ENCODE peak calls at places on chromosome 18, in six cellular contexts. U is PC-9, C is adrenal gland, X is GM23248, M is uterus, Z is Peyer's patch. V is an unnamed sample.

GRCh38 chr18:69874058-69874457 is 73.6 kb downstream of the CD226 start:
- DNase-seq in U (no peak), C (no peak), X (peak; percentile 74), M (no peak), Z (no peak), V (no peak)

GRCh38 chr18:79496237-79496977 is 100.7 kb downstream of the NFATC1 start:
- DNase-seq in U (no peak), C (no peak), X (no peak), M (no peak), Z (peak; percentile 73), V (no peak)

GRCh38 chr18:47932603-47933002 is 2.1 kb upstream of the SMAD2 start:
- DNase-seq in U (no peak), C (peak; percentile 25), X (no peak), M (no peak), Z (no peak), V (no peak)

GRCh38 chr18:79639072-79639829 is 40.4 kb upstream of the CTDP1 start:
- DNase-seq in U (no peak), C (no peak), X (no peak), M (no peak), Z (no peak), V (no peak)

GRCh38 chr18:25875574-25875973 is 214.8 kb downstream of the SS18 start:
- DNase-seq in U (no peak), C (no peak), X (no peak), M (no peak), Z (no peak), V (no peak)

GRCh38 chr18:34709631-34710429 is at the start of gene DTNA:
- DNase-seq in U (no peak), C (peak; percentile 45), X (peak; percentile 97), M (no peak), Z (no peak), V (peak; percentile 19)

GRCh38 chr18:79554945-79555645 is 124.5 kb upstream of the CTDP1 start:
- DNase-seq in U (no peak), C (no peak), X (no peak), M (no peak), Z (no peak), V (no peak)

GRCh38 chr18:41461058-41461560 is 493.9 kb upstream of the PIK3C3 start:
- DNase-seq in U (no peak), C (no peak), X (no peak), M (no peak), Z (no peak), V (no peak)

GRCh38 chr18:63213331-63213900 is 106.2 kb downstream of the BCL2 start:
- DNase-seq in U (no peak), C (no peak), X (peak; percentile 17), M (no peak), Z (no peak), V (peak; percentile 53)

GRCh38 chr18:47915930-47916329 is 14.5 kb downstream of the SMAD2 start:
- DNase-seq in U (no peak), C (no peak), X (no peak), M (no peak), Z (no peak), V (no peak)

GRCh38 chr18:46148810-46149209 is 44.6 kb downstream of the HAUS1 start:
- DNase-seq in U (peak; percentile 34), C (peak; percentile 21), X (peak; percentile 71), M (peak; percentile 17), Z (peak; percentile 39), V (peak; percentile 48)

GRCh38 chr18:49691177-49691608 is 122.1 kb downstream of the ACAA2 start:
- DNase-seq in U (peak; percentile 17), C (no peak), X (peak; percentile 96), M (no peak), Z (no peak), V (peak; percentile 9)

GRCh38 chr18:62717059-62717849 is 1.9 kb downstream of the PHLPP1 start:
- DNase-seq in U (peak; percentile 37), C (peak; percentile 22), X (peak; percentile 86), M (no peak), Z (peak; percentile 38), V (peak; percentile 87)

GRCh38 chr18:13528739-13529392 is 197.5 kb downstream of the FAM210A start:
- DNase-seq in U (no peak), C (no peak), X (no peak), M (no peak), Z (no peak), V (no peak)

GRCh38 chr18:47594063-47594462 is 336.4 kb downstream of the SMAD2 start:
- DNase-seq in U (no peak), C (no peak), X (no peak), M (no peak), Z (no peak), V (no peak)

GRCh38 chr18:23716966-23717365 is 27.7 kb downstream of the LAMA3 start:
- DNase-seq in U (no peak), C (no peak), X (peak; percentile 42), M (no peak), Z (no peak), V (no peak)
- H3K27ac ChIP-seq in U (no peak overlapping the region), C (no peak overlapping the region), X (peak overlapping the region; percentile 96), M (peak overlapping the region; percentile 56), Z (no peak overlapping the region), V (no peak overlapping the region)

DNA sequence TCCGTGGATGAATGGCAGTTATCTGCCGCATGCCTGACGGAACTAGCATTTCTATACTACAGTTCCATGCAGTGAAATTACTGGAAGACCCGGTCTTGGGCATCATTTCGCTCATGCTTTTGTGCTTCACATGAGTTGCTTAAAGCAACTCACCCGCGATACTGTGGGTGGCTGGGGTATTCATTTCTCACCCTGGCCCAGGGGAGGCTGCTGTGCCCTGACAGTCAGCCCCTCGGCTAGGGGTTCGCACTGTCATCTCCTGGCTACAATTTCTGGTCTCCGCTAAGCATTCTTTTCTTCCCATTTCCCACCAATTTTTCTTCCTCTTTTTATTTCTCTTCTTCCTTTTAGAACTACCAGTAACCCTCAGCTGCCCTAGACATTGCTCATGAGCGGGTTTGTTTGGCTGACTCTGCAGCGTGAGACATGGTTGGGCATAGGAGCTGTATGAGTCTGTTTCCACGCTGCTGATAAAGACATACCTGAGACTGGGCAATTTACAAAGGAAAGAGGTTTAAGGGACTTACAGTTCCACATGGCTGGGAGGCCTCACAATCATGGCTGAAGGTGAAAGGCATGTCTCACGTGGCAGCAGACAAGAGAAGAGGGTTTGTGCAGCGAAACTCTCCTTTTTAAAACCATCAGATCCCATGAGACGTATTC is 16.5 kb upstream of the CNDP2 start:
- DNase-seq in U (no peak), C (no peak), X (no peak), M (no peak), Z (no peak), V (no peak)
- H3K27ac ChIP-seq in U (no peak overlapping the region), C (peak overlapping the region; percentile 22), X (no peak overlapping the region), M (no peak overlapping the region), Z (no peak overlapping the region), V (no peak overlapping the region)

GRCh38 chr18:36595818-36596215 is 233.0 kb downstream of the TPGS2 start:
- DNase-seq in U (no peak), C (no peak), X (no peak), M (no peak), Z (no peak), V (no peak)
- H3K27ac ChIP-seq in U (no peak overlapping the region), C (no peak overlapping the region), X (no peak overlapping the region), M (no peak overlapping the region), Z (no peak overlapping the region), V (no peak overlapping the region)

DNA sequence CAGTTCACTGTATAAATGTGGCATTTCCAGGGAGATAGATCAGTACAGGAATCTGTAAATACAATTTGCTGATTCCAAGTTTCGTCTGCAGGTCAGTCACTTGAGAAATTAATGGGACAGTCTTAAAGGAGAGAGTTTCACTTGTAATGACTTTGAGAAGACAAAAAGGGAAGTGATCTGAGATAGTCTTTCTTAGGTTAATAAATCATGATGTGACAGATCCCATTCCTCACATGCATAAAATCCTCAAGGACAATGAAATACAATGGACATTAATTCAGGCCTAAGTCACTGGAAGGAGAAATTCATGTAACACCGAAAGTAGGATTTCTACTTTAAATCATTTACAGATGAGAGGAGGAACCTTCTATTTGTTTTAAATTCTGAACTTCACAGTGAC is 134.0 kb upstream of the LMAN1 start:
- DNase-seq in U (no peak), C (no peak), X (no peak), M (no peak), Z (no peak), V (no peak)
- H3K27ac ChIP-seq in U (no peak overlapping the region), C (no peak overlapping the region), X (no peak overlapping the region), M (no peak overlapping the region), Z (no peak overlapping the region), V (no peak overlapping the region)

GRCh38 chr18:57455576-57456129 is 20.5 kb downstream of the ONECUT2 start:
- DNase-seq in U (no peak), C (no peak), X (no peak), M (no peak), Z (no peak), V (no peak)
- H3K27ac ChIP-seq in U (no peak overlapping the region), C (no peak overlapping the region), X (no peak overlapping the region), M (no peak overlapping the region), Z (no peak overlapping the region), V (no peak overlapping the region)

GRCh38 chr18:22465859-22466602 is 48.3 kb upstream of the CTAGE1 start:
- DNase-seq in U (peak; percentile 50), C (peak; percentile 79), X (peak; percentile 99), M (peak; percentile 76), Z (no peak), V (peak; percentile 28)
- H3K27ac ChIP-seq in U (peak overlapping the region; percentile 100), C (peak overlapping the region; percentile 84), X (peak overlapping the region; percentile 94), M (peak overlapping the region; percentile 83), Z (no peak overlapping the region), V (no peak overlapping the region)

DNA sequence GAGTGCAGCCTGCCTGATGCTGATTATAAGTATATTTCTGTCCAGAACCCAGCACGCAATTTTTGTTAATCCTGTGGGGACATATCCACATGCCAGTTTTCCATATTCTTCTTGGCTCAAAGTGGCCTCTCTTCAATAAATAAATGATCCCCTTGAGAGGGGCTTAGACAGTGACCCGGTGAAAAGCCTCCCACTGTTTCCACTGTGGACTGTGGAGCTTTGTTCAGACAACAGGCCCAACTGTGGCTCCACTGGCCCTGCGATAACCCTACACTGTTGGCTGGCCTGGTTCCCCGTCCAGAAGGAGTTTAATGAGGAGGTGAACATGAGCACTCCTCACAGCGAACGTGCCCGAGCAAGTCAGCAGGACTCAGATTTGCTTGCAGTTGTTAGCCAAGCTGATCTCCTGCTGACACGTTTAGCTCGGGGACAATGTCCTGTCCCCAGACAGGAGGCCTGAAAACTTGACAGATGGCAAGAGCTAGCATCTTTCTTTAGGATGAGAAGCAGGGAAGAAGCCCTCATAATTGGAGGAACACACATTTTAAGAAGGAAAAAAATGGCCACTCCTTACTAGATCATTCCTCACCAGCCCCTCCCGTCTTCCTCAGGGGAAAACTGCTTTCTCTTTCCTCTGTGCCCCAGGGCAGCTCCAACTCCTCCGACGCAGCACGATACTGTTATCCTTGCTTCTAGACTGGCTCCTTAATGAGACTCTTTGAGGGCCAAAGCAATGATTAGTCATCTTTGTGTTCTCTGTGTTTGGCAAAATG is 20.0 kb upstream of the MTCL1 start:
- DNase-seq in U (no peak), C (no peak), X (peak; percentile 86), M (no peak), Z (no peak), V (no peak)
- H3K27ac ChIP-seq in U (no peak overlapping the region), C (no peak overlapping the region), X (peak overlapping the region; percentile 75), M (no peak overlapping the region), Z (no peak overlapping the region), V (no peak overlapping the region)